ENCODE peak calls at places on chromosomes 3 and 15, in four cellular contexts. Z is heart left ventricle, F is NCI-H774, Q is left colon. R is an unnamed sample.

GRCh38 chr3:107699682-107700081 is 176.9 kb downstream of the BBX start:
- DNase-seq in F (no peak), Z (no peak), Q (no peak), R (no peak)

GRCh38 chr3:116579843-116580242 is 129.7 kb upstream of the TUSC7 start:
- DNase-seq in F (no peak), Z (no peak), Q (no peak), R (no peak)

GRCh38 chr3:31634485-31634884 is 101.8 kb downstream of the STT3B start:
- DNase-seq in Z (no peak), F (no peak), Q (no peak), R (no peak)

GRCh38 chr3:134197681-134198261 is 52.9 kb downstream of the RYK start:
- DNase-seq in Z (no peak), Q (no peak), F (no peak), R (no peak)

GRCh38 chr3:49673715-49674490 is at the start of gene APEH:
- DNase-seq in F (no peak), Q (peak), Z (peak), R (peak)

GRCh38 chr3:155179966-155180757 is 100.0 kb downstream of the MME start:
- DNase-seq in F (no peak), Z (no peak), Q (no peak), R (no peak)

GRCh38 chr3:24579008-24579407 is 84.4 kb upstream of the THRB start:
- DNase-seq in F (no peak), Q (no peak), Z (no peak), R (no peak)

GRCh38 chr3:149367021-149367840 is 10.2 kb downstream of the TM4SF1 start:
- DNase-seq in F (no peak), Z (no peak), Q (peak), R (no peak)

GRCh38 chr3:76871655-76872054 is 168.2 kb upstream of the ROBO2 start:
- DNase-seq in Q (no peak), Z (no peak), F (no peak), R (no peak)

GRCh38 chr15:80526556-80527340 is 122.6 kb downstream of the ARNT2 start:
- DNase-seq in Z (peak), Q (no peak), F (no peak), R (no peak)

GRCh38 chr15:31870336-31871158 is 159.8 kb upstream of the CHRNA7 start:
- DNase-seq in Q (peak), Z (peak), F (peak), R (peak)

GRCh38 chr3:13727890-13728289 is 152.0 kb downstream of the WNT7A start:
- DNase-seq in F (no peak), Q (no peak), Z (no peak), R (peak)

GRCh38 chr3:51311055-51311454 is 74.0 kb upstream of the MANF start:
- DNase-seq in F (no peak), Q (no peak), Z (no peak), R (no peak)

GRCh38 chr3:138230525-138230924 is 43.4 kb downstream of the ARMC8 start:
- DNase-seq in F (no peak), Z (no peak), Q (no peak), R (no peak)

GRCh38 chr15:60787737-60788513 is 309.0 kb upstream of the ICE2 start:
- DNase-seq in Q (no peak), F (no peak), Z (no peak), R (no peak)

GRCh38 chr15:28921336-28921735 is 35.6 kb downstream of the APBA2 start:
- DNase-seq in F (no peak), Z (no peak), Q (no peak), R (no peak)

GRCh38 chr3:47583320-47584075 is 4.8 kb upstream of the CSPG5 start:
- DNase-seq in Q (no peak), F (no peak), Z (no peak), R (no peak)

GRCh38 chr15:81480645-81481053 is 106.6 kb upstream of the TMC3 start:
- DNase-seq in F (peak), Z (no peak), Q (no peak), R (no peak)

GRCh38 chr15:80003171-80003570 is 32.2 kb upstream of the BCL2A1 start:
- DNase-seq in Z (no peak), Q (no peak), F (no peak), R (no peak)

GRCh38 chr3:140290105-140290504 is 355.1 kb downstream of the CLSTN2 start:
- DNase-seq in Q (no peak), Z (no peak), F (no peak), R (no peak)

GRCh38 chr3:106963446-106963845 is 413.8 kb upstream of the CCDC54 start:
- DNase-seq in Z (no peak), Q (no peak), F (no peak), R (no peak)

GRCh38 chr15:20407553-20407952 is 134.0 kb downstream of the GOLGA6L6 start:
- DNase-seq in F (no peak), Z (no peak), Q (no peak), R (no peak)

GRCh38 chr3:79211588-79212359 is 556.0 kb downstream of the ROBO1 start:
- DNase-seq in Q (no peak), F (no peak), Z (no peak), R (no peak)

GRCh38 chr3:136659253-136659652 is 92.9 kb downstream of the STAG1 start:
- DNase-seq in F (peak), Z (no peak), Q (no peak), R (peak)

GRCh38 chr15:40100133-40100946 is 8.3 kb downstream of the BMF start:
- DNase-seq in F (no peak), Z (no peak), Q (no peak), R (no peak)

GRCh38 chr3:190424478-190425439 is 24.9 kb downstream of the TMEM207 start:
- DNase-seq in Z (peak), F (peak), Q (no peak), R (peak)

R was measured in lung.